ENCODE peak calls at places on chromosome 1, in six cellular contexts. T is hepatocyte, M is MM.1S, L is PC-3, U is GM23338, D is GM23248. I is an unnamed sample.

GRCh38 chr1:234702342-234703000 is 92.5 kb upstream of the IRF2BP2 start:
- DNase-seq in T (no peak), M (no peak), L (no peak), U (no peak), D (peak), I (no peak)

GRCh38 chr1:2988256-2988655 is 33.0 kb upstream of the ACTRT2 start:
- DNase-seq in T (no peak), M (no peak), L (no peak), U (no peak), D (no peak), I (no peak)

GRCh38 chr1:230797376-230798186 is 50.4 kb downstream of the CAPN9 start:
- DNase-seq in T (peak), M (peak), L (peak), U (peak), D (peak), I (peak)

GRCh38 chr1:110559157-110559556 is 40.2 kb upstream of the KCNA10 start:
- DNase-seq in T (no peak), M (no peak), L (peak), U (no peak), D (peak), I (no peak)

GRCh38 chr1:172089768-172090510 is 248.6 kb downstream of the DNM3 start:
- DNase-seq in T (peak), M (peak), L (peak), U (peak), D (peak), I (peak)

GRCh38 chr1:212147581-212148033 is 112.1 kb downstream of the DTL start:
- DNase-seq in T (peak), M (no peak), L (peak), U (no peak), D (no peak), I (peak)

GRCh38 chr1:40929145-40929544 is 50.4 kb upstream of the CTPS1 start:
- DNase-seq in T (no peak), M (no peak), L (no peak), U (no peak), D (peak), I (no peak)

GRCh38 chr1:243316366-243316989 is 60.6 kb downstream of the SDCCAG8 start:
- DNase-seq in T (no peak), M (no peak), L (no peak), U (peak), D (no peak), I (peak)

DNA sequence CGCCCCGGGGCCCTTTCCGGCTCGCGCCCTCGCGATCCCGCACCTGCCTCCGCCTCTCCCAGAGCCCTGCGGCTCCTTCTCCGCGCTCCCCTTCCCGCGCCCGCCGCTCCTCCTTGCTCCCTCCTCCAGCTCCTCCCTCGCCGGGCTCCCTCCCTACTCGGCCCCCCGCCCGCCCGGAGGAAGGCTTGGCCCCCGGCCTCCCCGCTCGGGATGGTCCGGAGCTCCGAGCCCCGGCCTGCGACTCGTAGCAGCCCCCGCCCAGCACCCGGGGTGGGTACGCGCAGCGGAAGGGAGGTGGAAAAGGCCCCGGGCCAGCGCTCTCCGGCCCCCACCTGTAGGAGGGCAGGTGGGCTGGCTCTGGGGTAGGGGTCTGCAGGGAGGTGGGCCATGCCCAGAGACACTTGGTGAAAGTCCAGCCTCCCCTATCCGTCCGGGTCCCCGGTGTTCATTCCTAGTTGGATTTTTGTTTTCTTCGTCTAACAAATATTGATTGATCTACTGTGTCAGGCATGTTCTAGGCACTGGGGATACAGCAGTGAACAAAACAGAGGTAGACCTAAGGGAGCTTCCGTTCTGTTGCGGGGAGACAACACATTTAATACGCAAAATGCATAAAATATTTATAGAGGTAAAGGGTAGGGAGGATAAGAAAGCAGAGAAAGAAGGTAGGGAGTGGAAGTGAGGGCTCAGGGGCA is at the start of gene HTR1D:
- DNase-seq in T (peak), M (no peak), L (no peak), U (peak), D (peak), I (peak)
- TF ChIP-seq EZH2 in T (peak), M (no peak), L (no peak), U (no peak), D (peak), I (peak)

GRCh38 chr1:182842265-182842664 is 3.1 kb downstream of the DHX9 start:
- DNase-seq in T (no peak), M (no peak), L (no peak), U (no peak), D (no peak), I (no peak)

GRCh38 chr1:182847105-182847504 is 8.0 kb downstream of the DHX9 start:
- DNase-seq in T (no peak), M (no peak), L (no peak), U (no peak), D (no peak), I (no peak)

GRCh38 chr1:182848736-182849135 is 9.6 kb downstream of the DHX9 start:
- DNase-seq in T (no peak), M (no peak), L (no peak), U (no peak), D (no peak), I (no peak)

GRCh38 chr1:182845894-182846293 is 6.7 kb downstream of the DHX9 start:
- DNase-seq in T (no peak), M (no peak), L (no peak), U (no peak), D (no peak), I (no peak)

GRCh38 chr1:182845379-182845778 is 6.2 kb downstream of the DHX9 start:
- DNase-seq in T (no peak), M (no peak), L (no peak), U (no peak), D (no peak), I (no peak)
- TF ChIP-seq EZH2phosphoT487 in T (no peak), M (no peak), L (no peak), U (no peak), D (no peak), I (no peak)

GRCh38 chr1:13700521-13701273 is 709 bp downstream of the PRDM2 start:
- DNase-seq in T (peak), M (peak), L (peak), U (peak), D (peak), I (peak)
- TF ChIP-seq EZH2 in T (no peak), M (no peak), L (no peak), U (no peak), D (no peak), I (no peak)

DNA sequence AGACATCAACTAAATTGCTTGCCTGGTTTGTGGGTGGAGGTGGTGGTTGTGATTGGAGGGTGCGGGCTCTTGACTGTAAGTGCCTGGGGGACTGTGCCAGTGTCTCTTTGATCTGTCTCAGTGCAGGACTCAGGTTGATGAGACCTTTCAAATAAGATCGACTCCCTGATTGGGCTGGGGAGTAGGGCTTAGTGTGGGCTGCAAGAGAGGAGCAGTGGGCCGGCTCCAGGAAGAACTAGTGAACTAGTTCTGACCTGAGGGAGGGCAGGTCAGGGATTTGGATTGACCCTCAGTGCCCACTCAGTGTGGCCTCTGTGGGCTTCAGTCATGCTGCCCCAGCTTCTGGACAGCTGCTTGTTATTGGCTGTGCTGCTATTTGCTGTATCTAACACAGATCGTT is 130.6 kb upstream of the CACNA1E start:
- DNase-seq in T (no peak), M (no peak), L (no peak), U (no peak), D (no peak), I (no peak)
- TF ChIP-seq EZH2phosphoT487 in T (no peak), M (no peak), L (no peak), U (no peak), D (no peak), I (no peak)

DNA sequence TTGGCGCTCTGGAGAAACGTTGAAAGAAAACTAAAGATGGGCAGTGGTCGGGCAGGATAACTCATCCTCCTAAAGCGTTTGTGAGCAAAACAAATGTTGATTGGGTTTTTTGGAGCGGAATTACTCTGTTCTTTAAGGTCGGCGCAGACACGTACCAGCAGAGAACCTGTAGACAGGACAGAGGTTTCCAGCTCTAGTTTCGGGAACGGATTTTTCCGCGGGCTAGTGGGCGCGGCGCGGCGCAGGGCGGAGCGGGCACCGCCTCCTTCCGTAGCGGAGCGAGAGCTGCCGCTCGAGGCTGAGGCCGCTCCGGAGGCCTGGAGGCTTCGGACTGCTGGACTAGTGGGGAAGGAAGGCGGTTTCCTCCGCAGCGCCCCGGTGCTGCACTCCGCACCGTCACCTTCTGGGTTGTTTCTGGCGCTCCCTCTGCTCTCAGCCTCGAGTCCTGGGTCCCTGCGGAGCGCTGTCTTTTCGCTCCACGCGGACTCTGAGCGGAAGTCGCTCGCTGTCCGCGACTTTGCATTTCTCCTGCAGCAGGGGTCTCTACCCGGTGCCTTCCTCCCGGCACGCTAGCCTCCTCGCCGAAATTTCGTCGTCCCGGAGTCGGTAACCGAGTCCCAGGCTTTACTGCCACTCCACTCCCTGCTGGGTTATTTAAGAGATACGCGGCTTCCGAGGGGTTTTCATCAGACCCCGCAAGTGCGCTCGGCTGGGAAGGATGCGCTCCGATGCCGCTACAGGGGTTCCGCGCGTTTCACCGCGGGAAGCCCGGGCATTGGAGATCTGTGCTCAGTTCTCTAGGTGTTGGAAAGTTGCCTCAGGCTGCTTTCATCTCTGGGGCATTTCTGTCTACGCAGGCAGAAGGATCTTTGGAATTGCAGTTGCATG is 7.0 kb downstream of the FOXD2 start:
- DNase-seq in T (no peak), M (no peak), L (no peak), U (peak), D (peak), I (peak)
- TF ChIP-seq EZH2 in T (peak), M (no peak), L (no peak), U (peak), D (peak), I (peak)

DNA sequence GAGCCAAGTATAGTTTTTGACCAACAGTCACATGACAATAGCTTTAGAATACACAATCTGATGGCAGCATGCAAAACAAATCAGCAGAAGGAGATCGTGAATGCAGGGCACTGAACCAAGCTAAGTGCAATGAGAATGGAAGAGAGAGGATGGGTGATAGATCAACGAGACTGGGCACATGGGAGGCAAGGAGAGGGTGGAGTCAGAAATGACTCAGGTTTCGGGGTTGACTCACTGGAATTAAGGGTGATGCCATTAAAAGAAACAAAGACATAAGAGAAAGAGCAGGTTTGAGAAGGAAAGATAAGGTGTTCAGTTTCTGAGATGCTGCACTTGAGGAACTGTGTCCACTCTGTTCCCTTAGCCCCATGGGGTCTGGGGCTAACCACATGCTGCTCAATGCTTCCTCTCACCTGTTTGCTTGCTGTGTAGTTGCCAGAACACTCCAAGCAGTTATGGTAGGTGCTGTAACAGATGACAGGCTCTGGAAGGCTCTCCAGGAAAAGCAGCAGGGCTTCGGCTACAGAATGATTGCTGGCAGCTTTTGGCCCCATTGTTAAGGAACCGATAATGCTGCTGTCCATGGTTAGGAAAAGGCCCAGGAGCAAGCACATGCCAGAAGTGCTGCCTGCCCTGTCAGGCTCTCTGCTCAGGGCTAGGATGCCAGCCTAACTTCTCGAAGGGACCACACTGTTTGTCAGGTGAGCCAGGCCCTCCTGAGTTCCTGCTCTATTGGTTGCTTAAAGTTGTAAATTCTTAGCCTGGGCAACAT is 6.1 kb upstream of the MTF1 start:
- DNase-seq in T (no peak), M (no peak), L (peak), U (no peak), D (peak), I (no peak)
- TF ChIP-seq EZH2phosphoT487 in T (no peak), M (no peak), L (no peak), U (no peak), D (no peak), I (no peak)

GRCh38 chr1:163406787-163407186 is 85.0 kb downstream of the NUF2 start:
- DNase-seq in T (no peak), M (no peak), L (no peak), U (no peak), D (no peak), I (no peak)

GRCh38 chr1:163414778-163415177 is 93.0 kb downstream of the NUF2 start:
- DNase-seq in T (no peak), M (no peak), L (no peak), U (no peak), D (no peak), I (no peak)

GRCh38 chr1:163412216-163412615 is 90.5 kb downstream of the NUF2 start:
- DNase-seq in T (no peak), M (no peak), L (no peak), U (no peak), D (no peak), I (no peak)

GRCh38 chr1:163408262-163408661 is 86.5 kb downstream of the NUF2 start:
- DNase-seq in T (no peak), M (no peak), L (no peak), U (no peak), D (no peak), I (no peak)

GRCh38 chr1:163410073-163410522 is 88.3 kb downstream of the NUF2 start:
- DNase-seq in T (peak), M (peak), L (peak), U (peak), D (peak), I (peak)
- TF ChIP-seq EZH2 in T (no peak), M (no peak), L (no peak), U (no peak), D (no peak), I (no peak)

I was measured in neural progenitor cell.